ENCODE peak calls at places on chromosomes 2 and 18, in nine cellular contexts. F is upper lobe of right lung; Q is body of pancreas; N is endothelial cell; U is mucosa of descending colon; K is hepatocyte; T is OCI-LY7; R is activated CD4-positive, alpha-beta T cell treated with anti-CD3 and anti-CD28 coated beads, Interleukin-2, amount 50 U/mL, for 24 hours; A is HT1080. H is an unnamed sample.
A peak's percentile ranks its signal among the peaks of the same experiment; 100 is the strongest.

GRCh38 chr2:203683421-203683820 is 23.0 kb upstream of the CD28 start:
- DNase-seq in R (no peak), N (no peak), A (no peak), T (no peak), U (no peak), F (no peak), Q (no peak), K (no peak), H (no peak)

GRCh38 chr2:48205137-48205798 is 299.0 kb upstream of the FBXO11 start:
- DNase-seq in A (no peak), K (no peak), U (no peak), F (no peak), N (no peak), Q (no peak), T (no peak), R (no peak), H (no peak)

GRCh38 chr2:85444629-85445028 is 26.1 kb downstream of the SH2D6 start:
- DNase-seq in F (no peak), R (no peak), U (no peak), N (no peak), T (no peak), A (no peak), Q (no peak), K (no peak), H (no peak)

GRCh38 chr2:199468561-199469513 is 11.1 kb upstream of the SATB2 start:
- DNase-seq in K (peak; percentile 20), Q (no peak), N (peak; percentile 36), R (no peak), A (no peak), U (peak; percentile 80), T (no peak), F (no peak), H (no peak)

GRCh38 chr2:157785866-157786662 is 90.1 kb downstream of the ACVR1 start:
- DNase-seq in F (no peak), N (no peak), R (no peak), K (no peak), T (no peak), U (no peak), Q (no peak), A (no peak), H (no peak)

GRCh38 chr2:65033178-65033577 is 23.0 kb upstream of the CEP68 start:
- DNase-seq in T (peak; percentile 68), R (no peak), A (peak; percentile 55), N (no peak), Q (no peak), U (no peak), K (no peak), F (no peak), H (peak; percentile 65)

GRCh38 chr2:122627388-122627787 is 871.9 kb downstream of the TSN start:
- DNase-seq in K (no peak), R (no peak), A (peak; percentile 62), Q (no peak), F (no peak), T (no peak), U (no peak), N (no peak), H (no peak)

GRCh38 chr18:42182728-42183700 is 228.0 kb downstream of the PIK3C3 start:
- DNase-seq in R (no peak), F (no peak), N (no peak), U (no peak), T (no peak), A (peak; percentile 64), K (peak; percentile 31), Q (no peak), H (no peak)

GRCh38 chr2:27916293-27917015 is 25.9 kb downstream of the BABAM2 start:
- DNase-seq in U (no peak), Q (peak; percentile 13), R (no peak), N (no peak), K (peak; percentile 16), F (no peak), T (no peak), A (no peak), H (peak; percentile 47)

GRCh38 chr2:125553768-125554167 is 1102.2 kb upstream of the GYPC start:
- DNase-seq in F (no peak), N (no peak), K (no peak), T (no peak), U (no peak), Q (no peak), R (no peak), A (no peak), H (no peak)

GRCh38 chr2:96147593-96148201 is 2.5 kb upstream of the DUSP2 start:
- DNase-seq in R (no peak), K (no peak), Q (no peak), F (peak; percentile 51), U (peak; percentile 50), A (no peak), N (no peak), T (peak; percentile 49), H (no peak)

GRCh38 chr2:23698733-23699391 is 228.1 kb downstream of the ATAD2B start:
- DNase-seq in T (no peak), N (no peak), K (no peak), R (no peak), A (no peak), U (no peak), F (no peak), Q (no peak), H (no peak)

GRCh38 chr2:126885701-126886121 is 13.0 kb upstream of the TEX51 start:
- DNase-seq in K (no peak), T (no peak), A (no peak), R (no peak), N (no peak), U (no peak), Q (peak; percentile 20), F (peak; percentile 61), H (peak; percentile 45)

GRCh38 chr2:105812180-105813044 is 67.7 kb downstream of the NCK2 start:
- DNase-seq in A (no peak), U (no peak), N (no peak), K (peak; percentile 73), Q (peak; percentile 45), T (no peak), R (no peak), F (no peak), H (peak; percentile 56)

GRCh38 chr2:19873014-19873413 is 28.8 kb downstream of the TTC32 start:
- DNase-seq in F (no peak), T (no peak), A (peak; percentile 12), Q (no peak), N (no peak), U (no peak), R (no peak), K (no peak), H (no peak)

H was measured in DMS53.